ENCODE peak calls at places on chromosomes 4 and X, in four cellular contexts. T is DMS153; Z is effector CD4-positive, alpha-beta T cell; F is iris pigment epithelial cell. Y is an unnamed sample.

GRCh38 chrX:139738581-139738980 is 30.6 kb upstream of the MCF2 start:
- DNase-seq in T (peak; percentile 93), Z (no peak), F (peak; percentile 14), Y (no peak)

GRCh38 chr4:125111352-125111751 is 203.4 kb upstream of the FAT4 start:
- DNase-seq in T (no peak), Z (no peak), F (no peak), Y (no peak)

GRCh38 chr4:41145571-41146078 is 68.7 kb downstream of the APBB2 start:
- DNase-seq in T (no peak), Z (no peak), F (no peak), Y (no peak)

GRCh38 chr4:36786519-36786918 is 458.0 kb upstream of the NWD2 start:
- DNase-seq in T (no peak), Z (no peak), F (no peak), Y (no peak)

GRCh38 chrX:98506907-98507306 is 1623.2 kb downstream of the RPA4 start:
- DNase-seq in T (no peak), Z (no peak), F (no peak), Y (no peak)

GRCh38 chr4:2071252-2071911 is 12.3 kb downstream of the NAT8L start:
- DNase-seq in T (no peak), Z (no peak), F (no peak), Y (peak; percentile 12)

GRCh38 chr4:153759407-153760226 is at the start of gene RNF175:
- DNase-seq in T (no peak), Z (no peak), F (no peak), Y (no peak)

GRCh38 chr4:172725581-172725980 is 443.0 kb upstream of the GALNT7 start:
- DNase-seq in T (no peak), Z (no peak), F (peak; percentile 44), Y (no peak)

GRCh38 chr4:4871267-4872147 is 12.0 kb downstream of the MSX1 start:
- DNase-seq in T (no peak), Z (no peak), F (no peak), Y (peak; percentile 36)

GRCh38 chrX:119399772-119400101 is 601 bp downstream of the SLC25A43 start:
- DNase-seq in T (no peak), Z (no peak), F (peak; percentile 35), Y (no peak)

GRCh38 chr4:24032371-24032989 is 142.6 kb upstream of the PPARGC1A start:
- DNase-seq in T (no peak), Z (no peak), F (peak; percentile 23), Y (peak; percentile 1)

GRCh38 chrX:34875204-34875603 is 67.4 kb upstream of the FAM47B start:
- DNase-seq in T (peak; percentile 52), Z (no peak), F (peak; percentile 91), Y (no peak)

GRCh38 chr4:114791976-114792375 is 193.4 kb downstream of the UGT8 start:
- DNase-seq in T (no peak), Z (no peak), F (no peak), Y (no peak)

GRCh38 chrX:47204970-47205369 is 11.3 kb downstream of the UBA1 start:
- DNase-seq in T (no peak), Z (no peak), F (no peak), Y (peak; percentile 37)

GRCh38 chr4:9968472-9968871 is 52.8 kb downstream of the SLC2A9 start:
- DNase-seq in T (no peak), Z (no peak), F (peak; percentile 34), Y (no peak)

GRCh38 chr4:147793973-147794690 is 62.2 kb downstream of the ARHGAP10 start:
- DNase-seq in T (no peak), Z (no peak), F (peak; percentile 32), Y (no peak)

GRCh38 chrX:112270991-112271390 is 188.4 kb upstream of the TRPC5 start:
- DNase-seq in T (no peak), Z (no peak), F (no peak), Y (peak; percentile 67)

GRCh38 chr4:86939737-86940141 is 4.9 kb downstream of the AFF1 start:
- DNase-seq in T (no peak), Z (peak; percentile 7), F (no peak), Y (no peak)

GRCh38 chrX:136835761-136836160 is 44.8 kb downstream of the RBMX start:
- DNase-seq in T (no peak), Z (no peak), F (no peak), Y (peak; percentile 91)

GRCh38 chr4:24736066-24736465 is 59.3 kb upstream of the SOD3 start:
- DNase-seq in T (no peak), Z (no peak), F (peak; percentile 45), Y (peak; percentile 79)

GRCh38 chr4:14333616-14334015 is 668.7 kb upstream of the CPEB2 start:
- DNase-seq in T (no peak), Z (no peak), F (no peak), Y (no peak)

GRCh38 chr4:7710126-7710525 is 229.5 kb downstream of the AFAP1 start:
- DNase-seq in T (no peak), Z (no peak), F (no peak), Y (no peak)

GRCh38 chr4:8385106-8385505 is 55.4 kb downstream of the ACOX3 start:
- DNase-seq in T (no peak), Z (no peak), F (no peak), Y (no peak)

GRCh38 chr4:122731676-122732075 is 828 bp upstream of the BBS12 start:
- DNase-seq in T (no peak), Z (no peak), F (no peak), Y (no peak)

GRCh38 chr4:102438873-102439614 is 62.1 kb upstream of the NFKB1 start:
- DNase-seq in T (no peak), Z (no peak), F (peak; percentile 95), Y (no peak)

GRCh38 chr4:127506283-127506682 is 126.5 kb upstream of the INTU start:
- DNase-seq in T (no peak), Z (no peak), F (no peak), Y (no peak)

GRCh38 chr4:33841120-33841519 is 2403.2 kb downstream of the ARAP2 start:
- DNase-seq in T (no peak), Z (no peak), F (no peak), Y (no peak)

Y was measured in NCI-H82.